ENCODE peak calls at places on chromosomes 1 and 21, in five cellular contexts. One of them, this sample, is unnamed.

GRCh38 chr1:99672022-99672421 is 26.1 kb downstream of the PALMD start:
- DNase-seq in fibroblast of pulmonary artery: no peak
- DNase-seq in astrocyte of the spinal cord: no peak
- DNase-seq in dorsolateral prefrontal cortex: no peak
- DNase-seq in cardiac fibroblast: no peak
- DNase-seq in this sample: no peak

GRCh38 chr1:229117664-229118300 is 153.1 kb upstream of the RAB4A start:
- DNase-seq in fibroblast of pulmonary artery: peak; percentile 58
- DNase-seq in astrocyte of the spinal cord: no peak
- DNase-seq in dorsolateral prefrontal cortex: no peak
- DNase-seq in cardiac fibroblast: peak; percentile 75
- DNase-seq in this sample: no peak

GRCh38 chr1:44604167-44604955 is 69.9 kb downstream of the TMEM53 start:
- DNase-seq in fibroblast of pulmonary artery: no peak
- DNase-seq in astrocyte of the spinal cord: no peak
- DNase-seq in dorsolateral prefrontal cortex: no peak
- DNase-seq in cardiac fibroblast: no peak
- DNase-seq in this sample: no peak

GRCh38 chr21:42384999-42385398 is 10.9 kb downstream of the TMPRSS3 start:
- DNase-seq in fibroblast of pulmonary artery: no peak
- DNase-seq in astrocyte of the spinal cord: no peak
- DNase-seq in dorsolateral prefrontal cortex: no peak
- DNase-seq in cardiac fibroblast: no peak
- DNase-seq in this sample: no peak

GRCh38 chr1:147547065-147547464 is 5.8 kb downstream of the BCL9 start:
- DNase-seq in fibroblast of pulmonary artery: no peak
- DNase-seq in astrocyte of the spinal cord: no peak
- DNase-seq in dorsolateral prefrontal cortex: no peak
- DNase-seq in cardiac fibroblast: no peak
- DNase-seq in this sample: no peak

GRCh38 chr1:34149501-34149900 is 15.5 kb downstream of the CSMD2 start:
- DNase-seq in fibroblast of pulmonary artery: no peak
- DNase-seq in astrocyte of the spinal cord: no peak
- DNase-seq in dorsolateral prefrontal cortex: no peak
- DNase-seq in cardiac fibroblast: no peak
- DNase-seq in this sample: no peak

GRCh38 chr1:159911668-159912067 is 11.7 kb upstream of the CFAP45 start:
- DNase-seq in fibroblast of pulmonary artery: no peak
- DNase-seq in astrocyte of the spinal cord: no peak
- DNase-seq in dorsolateral prefrontal cortex: no peak
- DNase-seq in cardiac fibroblast: no peak
- DNase-seq in this sample: no peak

GRCh38 chr1:151530461-151530860 is 9.6 kb upstream of the TUFT1 start:
- DNase-seq in fibroblast of pulmonary artery: no peak
- DNase-seq in astrocyte of the spinal cord: no peak
- DNase-seq in dorsolateral prefrontal cortex: no peak
- DNase-seq in cardiac fibroblast: no peak
- DNase-seq in this sample: no peak

GRCh38 chr1:231856426-231856825 is 229.8 kb downstream of the DISC1 start:
- DNase-seq in fibroblast of pulmonary artery: no peak
- DNase-seq in astrocyte of the spinal cord: no peak
- DNase-seq in dorsolateral prefrontal cortex: no peak
- DNase-seq in cardiac fibroblast: no peak
- DNase-seq in this sample: no peak

GRCh38 chr1:36872126-36872754 is 162.1 kb downstream of the GRIK3 start:
- DNase-seq in fibroblast of pulmonary artery: no peak
- DNase-seq in astrocyte of the spinal cord: no peak
- DNase-seq in dorsolateral prefrontal cortex: peak; percentile 35
- DNase-seq in cardiac fibroblast: no peak
- DNase-seq in this sample: no peak

GRCh38 chr1:174743654-174744561 is 255.8 kb upstream of the CACYBP start:
- DNase-seq in fibroblast of pulmonary artery: peak; percentile 69
- DNase-seq in astrocyte of the spinal cord: peak; percentile 56
- DNase-seq in dorsolateral prefrontal cortex: no peak
- DNase-seq in cardiac fibroblast: peak; percentile 70
- DNase-seq in this sample: no peak

GRCh38 chr1:117534995-117535467 is 70.8 kb upstream of the TENT5C start:
- DNase-seq in fibroblast of pulmonary artery: peak; percentile 80
- DNase-seq in astrocyte of the spinal cord: peak; percentile 51
- DNase-seq in dorsolateral prefrontal cortex: no peak
- DNase-seq in cardiac fibroblast: peak; percentile 81
- DNase-seq in this sample: peak; percentile 43

GRCh38 chr1:6445062-6445763 is 20.6 kb downstream of the ESPN start:
- DNase-seq in fibroblast of pulmonary artery: peak; percentile 54
- DNase-seq in astrocyte of the spinal cord: no peak
- DNase-seq in dorsolateral prefrontal cortex: no peak
- DNase-seq in cardiac fibroblast: peak; percentile 50
- DNase-seq in this sample: peak; percentile 69

GRCh38 chr1:28111157-28111556 is 22.7 kb upstream of the EYA3 start:
- DNase-seq in fibroblast of pulmonary artery: no peak
- DNase-seq in astrocyte of the spinal cord: no peak
- DNase-seq in dorsolateral prefrontal cortex: no peak
- DNase-seq in cardiac fibroblast: no peak
- DNase-seq in this sample: no peak

GRCh38 chr1:193108471-193108870 is 3.3 kb upstream of the GLRX2 start:
- DNase-seq in fibroblast of pulmonary artery: no peak
- DNase-seq in astrocyte of the spinal cord: no peak
- DNase-seq in dorsolateral prefrontal cortex: no peak
- DNase-seq in cardiac fibroblast: no peak
- DNase-seq in this sample: no peak

GRCh38 chr1:223695014-223695413 is 17.3 kb upstream of the CAPN2 start:
- DNase-seq in fibroblast of pulmonary artery: no peak
- DNase-seq in astrocyte of the spinal cord: no peak
- DNase-seq in dorsolateral prefrontal cortex: no peak
- DNase-seq in cardiac fibroblast: no peak
- DNase-seq in this sample: no peak

GRCh38 chr1:183093821-183094287 is 70.6 kb downstream of the LAMC1 start:
- DNase-seq in fibroblast of pulmonary artery: peak; percentile 33
- DNase-seq in astrocyte of the spinal cord: no peak
- DNase-seq in dorsolateral prefrontal cortex: no peak
- DNase-seq in cardiac fibroblast: peak; percentile 40
- DNase-seq in this sample: no peak

GRCh38 chr1:240663160-240663879 is 51.4 kb upstream of the GREM2 start:
- DNase-seq in fibroblast of pulmonary artery: peak; percentile 1
- DNase-seq in astrocyte of the spinal cord: no peak
- DNase-seq in dorsolateral prefrontal cortex: no peak
- DNase-seq in cardiac fibroblast: no peak
- DNase-seq in this sample: no peak

GRCh38 chr1:59738591-59739015 is 76.1 kb upstream of the HOOK1 start:
- DNase-seq in fibroblast of pulmonary artery: peak; percentile 84
- DNase-seq in astrocyte of the spinal cord: peak; percentile 89
- DNase-seq in dorsolateral prefrontal cortex: no peak
- DNase-seq in cardiac fibroblast: peak; percentile 89
- DNase-seq in this sample: no peak

GRCh38 chr1:14782741-14783591 is 184.5 kb downstream of the KAZN start:
- DNase-seq in fibroblast of pulmonary artery: no peak
- DNase-seq in astrocyte of the spinal cord: no peak
- DNase-seq in dorsolateral prefrontal cortex: no peak
- DNase-seq in cardiac fibroblast: no peak
- DNase-seq in this sample: no peak

GRCh38 chr1:56017336-56017735 is 562.0 kb downstream of the PLPP3 start:
- DNase-seq in fibroblast of pulmonary artery: no peak
- DNase-seq in astrocyte of the spinal cord: peak; percentile 16
- DNase-seq in dorsolateral prefrontal cortex: no peak
- DNase-seq in cardiac fibroblast: no peak
- DNase-seq in this sample: no peak

GRCh38 chr1:41689139-41689538 is 204.7 kb upstream of the EDN2 start:
- DNase-seq in fibroblast of pulmonary artery: no peak
- DNase-seq in astrocyte of the spinal cord: no peak
- DNase-seq in dorsolateral prefrontal cortex: no peak
- DNase-seq in cardiac fibroblast: no peak
- DNase-seq in this sample: no peak

GRCh38 chr1:39592069-39592468 is 15.5 kb upstream of the PABPC4 start:
- DNase-seq in fibroblast of pulmonary artery: no peak
- DNase-seq in astrocyte of the spinal cord: no peak
- DNase-seq in dorsolateral prefrontal cortex: no peak
- DNase-seq in cardiac fibroblast: no peak
- DNase-seq in this sample: no peak

GRCh38 chr1:84833198-84833597 is 59.8 kb downstream of the LPAR3 start:
- DNase-seq in fibroblast of pulmonary artery: no peak
- DNase-seq in astrocyte of the spinal cord: no peak
- DNase-seq in dorsolateral prefrontal cortex: no peak
- DNase-seq in cardiac fibroblast: no peak
- DNase-seq in this sample: no peak

GRCh38 chr1:59593798-59594790 is 220.7 kb upstream of the HOOK1 start:
- DNase-seq in fibroblast of pulmonary artery: no peak
- DNase-seq in astrocyte of the spinal cord: no peak
- DNase-seq in dorsolateral prefrontal cortex: no peak
- DNase-seq in cardiac fibroblast: no peak
- DNase-seq in this sample: no peak

GRCh38 chr1:235689356-235689755 is 39.8 kb upstream of the GNG4 start:
- DNase-seq in fibroblast of pulmonary artery: no peak
- DNase-seq in astrocyte of the spinal cord: no peak
- DNase-seq in dorsolateral prefrontal cortex: no peak
- DNase-seq in cardiac fibroblast: no peak
- DNase-seq in this sample: no peak

GRCh38 chr1:230708631-230709580 is 5.0 kb downstream of the AGT start:
- DNase-seq in fibroblast of pulmonary artery: no peak
- DNase-seq in astrocyte of the spinal cord: no peak
- DNase-seq in dorsolateral prefrontal cortex: no peak
- DNase-seq in cardiac fibroblast: peak; percentile 12
- DNase-seq in this sample: no peak

GRCh38 chr1:102531031-102531430 is 534.3 kb upstream of the OLFM3 start:
- DNase-seq in fibroblast of pulmonary artery: no peak
- DNase-seq in astrocyte of the spinal cord: no peak
- DNase-seq in dorsolateral prefrontal cortex: no peak
- DNase-seq in cardiac fibroblast: no peak
- DNase-seq in this sample: no peak

GRCh38 chr21:45542242-45542666 is at the start of gene SLC19A1:
- DNase-seq in fibroblast of pulmonary artery: peak; percentile 59
- DNase-seq in astrocyte of the spinal cord: no peak
- DNase-seq in dorsolateral prefrontal cortex: peak; percentile 75
- DNase-seq in cardiac fibroblast: peak; percentile 66
- DNase-seq in this sample: peak; percentile 76
- TF ChIP-seq CTCF in fibroblast of pulmonary artery: no peak
- TF ChIP-seq CTCF in astrocyte of the spinal cord: peak; percentile 29
- TF ChIP-seq CTCF in dorsolateral prefrontal cortex: no peak
- TF ChIP-seq CTCF in cardiac fibroblast: no peak
- TF ChIP-seq CTCF in this sample: peak; percentile 15

GRCh38 chr1:62237361-62237760 is 42.7 kb downstream of the L1TD1 start:
- DNase-seq in fibroblast of pulmonary artery: no peak
- DNase-seq in astrocyte of the spinal cord: no peak
- DNase-seq in dorsolateral prefrontal cortex: no peak
- DNase-seq in cardiac fibroblast: no peak
- DNase-seq in this sample: no peak

GRCh38 chr1:62237950-62238374 is 43.3 kb downstream of the L1TD1 start:
- DNase-seq in fibroblast of pulmonary artery: no peak
- DNase-seq in astrocyte of the spinal cord: no peak
- DNase-seq in dorsolateral prefrontal cortex: no peak
- DNase-seq in cardiac fibroblast: no peak
- DNase-seq in this sample: no peak

GRCh38 chr1:62240651-62241050 is 46.0 kb downstream of the L1TD1 start:
- DNase-seq in fibroblast of pulmonary artery: no peak
- DNase-seq in astrocyte of the spinal cord: no peak
- DNase-seq in dorsolateral prefrontal cortex: no peak
- DNase-seq in cardiac fibroblast: no peak
- DNase-seq in this sample: no peak

GRCh38 chr1:62235576-62235975 is 40.9 kb downstream of the L1TD1 start:
- DNase-seq in fibroblast of pulmonary artery: no peak
- DNase-seq in astrocyte of the spinal cord: no peak
- DNase-seq in dorsolateral prefrontal cortex: no peak
- DNase-seq in cardiac fibroblast: no peak
- DNase-seq in this sample: no peak

DNA sequence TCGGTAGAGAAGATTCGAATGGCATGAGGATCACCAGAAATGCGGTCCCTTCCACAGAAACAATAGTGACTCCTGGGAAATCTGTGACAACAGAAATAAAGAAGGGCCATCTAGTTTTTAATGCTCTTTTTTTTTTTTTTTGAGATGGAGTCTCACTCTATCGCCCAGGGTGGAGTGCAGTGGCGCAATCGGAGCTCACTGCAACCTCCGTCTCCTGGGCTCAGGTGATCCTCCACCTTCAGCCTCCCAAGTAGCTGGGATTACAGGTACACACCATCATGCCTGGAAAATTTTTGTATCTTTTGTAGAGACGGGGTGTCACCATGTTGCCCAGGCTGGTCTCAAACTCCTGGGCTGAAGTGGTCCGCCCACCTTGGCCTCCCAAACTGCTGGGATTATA is 43.9 kb downstream of the L1TD1 start:
- DNase-seq in fibroblast of pulmonary artery: no peak
- DNase-seq in astrocyte of the spinal cord: no peak
- DNase-seq in dorsolateral prefrontal cortex: no peak
- DNase-seq in cardiac fibroblast: no peak
- DNase-seq in this sample: no peak
- TF ChIP-seq CTCF in fibroblast of pulmonary artery: no peak
- TF ChIP-seq CTCF in astrocyte of the spinal cord: no peak
- TF ChIP-seq CTCF in dorsolateral prefrontal cortex: no peak
- TF ChIP-seq CTCF in cardiac fibroblast: no peak
- TF ChIP-seq CTCF in this sample: no peak

GRCh38 chr1:24308365-24309015 is 10.7 kb upstream of the GRHL3 start:
- DNase-seq in fibroblast of pulmonary artery: peak; percentile 39
- DNase-seq in astrocyte of the spinal cord: peak; percentile 32
- DNase-seq in dorsolateral prefrontal cortex: no peak
- DNase-seq in cardiac fibroblast: peak; percentile 57
- DNase-seq in this sample: no peak
- TF ChIP-seq CTCF in fibroblast of pulmonary artery: peak; percentile 46
- TF ChIP-seq CTCF in astrocyte of the spinal cord: peak; percentile 49
- TF ChIP-seq CTCF in dorsolateral prefrontal cortex: no peak
- TF ChIP-seq CTCF in cardiac fibroblast: peak; percentile 41
- TF ChIP-seq CTCF in this sample: no peak

GRCh38 chr1:83515566-83516169 is 483.3 kb downstream of the TTLL7 start:
- DNase-seq in fibroblast of pulmonary artery: no peak
- DNase-seq in astrocyte of the spinal cord: no peak
- DNase-seq in dorsolateral prefrontal cortex: no peak
- DNase-seq in cardiac fibroblast: no peak
- DNase-seq in this sample: no peak

GRCh38 chr1:83511327-83511726 is 487.6 kb downstream of the TTLL7 start:
- DNase-seq in fibroblast of pulmonary artery: no peak
- DNase-seq in astrocyte of the spinal cord: no peak
- DNase-seq in dorsolateral prefrontal cortex: no peak
- DNase-seq in cardiac fibroblast: no peak
- DNase-seq in this sample: no peak

GRCh38 chr1:83508485-83509151 is 490.3 kb downstream of the TTLL7 start:
- DNase-seq in fibroblast of pulmonary artery: peak; percentile 40
- DNase-seq in astrocyte of the spinal cord: peak; percentile 60
- DNase-seq in dorsolateral prefrontal cortex: no peak
- DNase-seq in cardiac fibroblast: peak; percentile 86
- DNase-seq in this sample: no peak

GRCh38 chr1:83509229-83509870 is 489.6 kb downstream of the TTLL7 start:
- DNase-seq in fibroblast of pulmonary artery: no peak
- DNase-seq in astrocyte of the spinal cord: no peak
- DNase-seq in dorsolateral prefrontal cortex: no peak
- DNase-seq in cardiac fibroblast: no peak
- DNase-seq in this sample: no peak

GRCh38 chr1:83512371-83513004 is 486.4 kb downstream of the TTLL7 start:
- DNase-seq in fibroblast of pulmonary artery: no peak
- DNase-seq in astrocyte of the spinal cord: no peak
- DNase-seq in dorsolateral prefrontal cortex: no peak
- DNase-seq in cardiac fibroblast: no peak
- DNase-seq in this sample: no peak
- TF ChIP-seq CTCF in fibroblast of pulmonary artery: no peak
- TF ChIP-seq CTCF in astrocyte of the spinal cord: no peak
- TF ChIP-seq CTCF in dorsolateral prefrontal cortex: no peak
- TF ChIP-seq CTCF in cardiac fibroblast: no peak
- TF ChIP-seq CTCF in this sample: no peak